ENCODE peak calls at places on chromosome 14, in four cellular contexts. V, O, W and I are unnamed samples.

GRCh38 chr14:94677747-94678146 is 65.6 kb downstream of the SERPINA3 start:
- DNase-seq in V (no peak), O (no peak), W (no peak), I (no peak)

GRCh38 chr14:72736791-72737559 is 156.9 kb downstream of the DPF3 start:
- DNase-seq in V (no peak), O (no peak), W (no peak), I (no peak)

GRCh38 chr14:95156153-95156764 is 1.1 kb downstream of the DICER1 start:
- DNase-seq in V (no peak), O (no peak), W (no peak), I (no peak)

GRCh38 chr14:103108749-103109207 is 14.3 kb downstream of the EXOC3L4 start:
- DNase-seq in V (no peak), O (no peak), W (no peak), I (no peak)

GRCh38 chr14:34161351-34162169 is 210.7 kb upstream of the EGLN3 start:
- DNase-seq in V (no peak), O (no peak), W (no peak), I (no peak)

GRCh38 chr14:34713681-34714319 is 593 bp downstream of the CFL2 start:
- DNase-seq in V (no peak), O (no peak), W (no peak), I (peak; percentile 53)

GRCh38 chr14:56562883-56563282 is 16.7 kb upstream of the TMEM260 start:
- DNase-seq in V (no peak), O (no peak), W (no peak), I (no peak)

GRCh38 chr14:60563113-60563512 is 54.2 kb downstream of the SIX6 start:
- DNase-seq in V (no peak), O (no peak), W (no peak), I (no peak)

GRCh38 chr14:31084385-31084784 is 58.2 kb upstream of the STRN3 start:
- DNase-seq in V (no peak), O (no peak), W (no peak), I (no peak)

GRCh38 chr14:36315159-36315853 is 5.1 kb downstream of the MBIP start:
- DNase-seq in V (no peak), O (no peak), W (no peak), I (no peak)

GRCh38 chr14:101199028-101199770 is 295.7 kb upstream of the RTL1 start:
- DNase-seq in V (no peak), O (no peak), W (no peak), I (peak; percentile 14)

DNA sequence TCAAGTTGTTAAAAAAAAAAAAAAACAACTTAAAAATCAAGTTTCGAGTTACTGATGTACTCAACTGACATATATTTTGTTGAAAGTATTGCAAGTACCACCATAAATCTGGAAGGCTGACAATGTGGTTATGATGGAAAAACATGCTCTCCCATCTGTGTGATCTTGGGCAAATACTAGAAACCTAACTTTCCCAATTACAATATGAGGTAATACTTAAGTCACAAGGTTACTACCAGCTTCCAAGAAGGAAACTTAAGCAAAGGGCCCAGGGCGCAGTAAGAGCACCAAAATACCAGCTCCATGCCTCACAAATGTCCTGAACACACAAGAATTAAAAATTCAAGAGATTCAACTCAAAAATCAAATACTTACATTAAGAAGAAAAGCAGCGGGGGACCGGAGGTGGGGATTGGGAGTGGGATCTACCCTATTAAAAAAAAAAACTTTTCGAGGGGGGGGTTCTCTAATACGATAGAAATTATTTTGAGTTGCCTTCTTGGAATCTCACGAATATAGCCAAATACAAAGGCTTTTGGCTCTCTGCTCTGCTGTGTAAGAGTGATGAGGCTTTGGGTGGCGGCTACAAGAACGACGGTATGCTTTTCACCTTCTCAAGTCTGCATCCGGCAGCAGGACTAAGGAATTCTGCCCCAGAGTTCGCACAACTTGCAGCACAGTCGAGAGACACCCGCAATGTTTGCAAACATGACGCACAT is 1.2 kb downstream of the SAV1 start:
- DNase-seq in V (no peak), O (no peak), W (no peak), I (peak; percentile 56)
- TF ChIP-seq POLR2A in V (no peak), O (no peak), W (no peak), I (no peak)

DNA sequence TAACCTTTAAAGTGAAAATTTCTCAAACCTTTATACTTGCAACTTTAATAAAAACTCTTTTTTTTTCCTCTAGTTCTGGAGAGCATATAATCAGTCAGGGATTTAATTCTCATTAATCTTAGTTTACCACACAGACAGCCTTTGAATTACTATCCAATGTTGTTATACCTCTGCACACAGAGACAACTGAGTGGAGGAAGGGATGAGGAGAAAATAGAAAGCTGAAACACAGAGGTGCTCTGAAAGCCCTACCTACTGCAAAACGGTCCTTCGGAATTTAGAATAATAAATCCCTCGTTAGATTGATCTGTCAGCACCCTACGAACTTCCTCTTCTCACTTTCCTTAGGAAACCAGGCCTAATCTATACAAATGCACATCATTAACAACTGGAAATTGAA is 122.1 kb downstream of the STXBP6 start:
- DNase-seq in V (no peak), O (no peak), W (no peak), I (no peak)
- TF ChIP-seq POLR2A in V (no peak), O (no peak), W (no peak), I (no peak)

DNA sequence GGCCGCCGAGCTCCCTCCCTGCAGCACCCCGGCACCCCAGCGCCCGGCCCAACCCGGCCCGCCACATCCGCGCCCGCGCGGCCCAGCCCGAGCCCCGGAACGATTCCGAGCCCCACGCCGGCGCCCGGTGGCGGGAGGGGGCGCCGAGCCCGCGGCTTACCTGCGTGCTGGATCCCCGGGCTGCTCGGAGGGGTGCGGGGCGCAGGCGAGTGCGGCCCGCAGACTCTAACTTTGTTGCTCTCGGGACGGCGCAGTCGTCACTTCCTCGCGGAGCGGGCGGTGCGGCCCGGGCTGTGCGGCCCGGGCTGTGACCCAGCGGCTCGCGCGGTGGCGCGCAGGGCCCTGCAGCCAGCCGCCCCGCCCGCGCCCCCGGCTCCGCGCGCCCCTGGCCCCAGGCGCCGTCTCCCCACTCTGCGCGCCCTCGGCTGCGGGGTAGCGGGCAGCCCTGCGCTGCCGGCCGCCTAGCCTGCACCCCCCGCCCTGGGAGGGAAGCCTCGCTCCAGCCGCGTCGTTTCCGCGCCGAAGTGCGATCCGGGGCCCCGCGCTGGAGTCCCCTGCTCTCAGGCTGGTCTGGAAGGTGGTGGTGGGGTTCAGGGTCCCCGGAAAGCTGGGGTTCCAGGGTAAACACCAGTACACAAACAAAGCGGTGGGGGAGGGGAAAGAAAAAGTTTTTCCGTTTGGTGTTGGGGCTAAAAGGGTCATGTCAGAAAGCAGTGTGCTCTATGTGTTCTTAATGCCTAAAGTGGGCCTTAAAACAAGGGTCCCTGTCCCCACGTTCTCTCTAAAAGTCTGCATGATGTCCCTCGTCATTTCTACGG is 64.5 kb upstream of the PTGR2 start:
- DNase-seq in V (peak; percentile 95), O (peak; percentile 91), W (no peak), I (peak; percentile 85)
- TF ChIP-seq POLR2A in V (peak; percentile 79), O (no peak), W (no peak), I (peak; percentile 42)

GRCh38 chr14:37595809-37596595 is 573 bp downstream of the TTC6 start:
- DNase-seq in V (peak; percentile 89), O (no peak), W (peak; percentile 28), I (peak; percentile 83)
- TF ChIP-seq POLR2A in V (no peak), O (no peak), W (no peak), I (peak; percentile 54)

GRCh38 chr14:52553671-52554575 is 1.3 kb downstream of the GPR137C start:
- DNase-seq in V (no peak), O (peak; percentile 92), W (peak; percentile 52), I (peak; percentile 91)
- TF ChIP-seq POLR2A in V (no peak), O (no peak), W (no peak), I (no peak)

GRCh38 chr14:87994974-87995373 is 2.0 kb upstream of the GALC start:
- DNase-seq in V (no peak), O (no peak), W (no peak), I (no peak)
- TF ChIP-seq POLR2A in V (no peak), O (no peak), W (no peak), I (no peak)